ENCODE peak calls at places on chromosomes 13 and 19, in five cellular contexts. O is tibial nerve, Q is MCF 10A, N is A549, P is cardiac fibroblast. X is an unnamed sample.

GRCh38 chr13:48801255-48801654 is 147.5 kb downstream of the CYSLTR2 start:
- DNase-seq in P (no peak), Q (no peak), N (no peak), O (no peak), X (no peak)

GRCh38 chr19:54470991-54471782 is 1.9 kb downstream of the CDC42EP5 start:
- DNase-seq in O (peak), Q (no peak), P (no peak), N (no peak), X (no peak)

GRCh38 chr13:21050288-21051197 is 10.8 kb downstream of the LATS2 start:
- DNase-seq in O (no peak), P (no peak), N (no peak), Q (no peak), X (no peak)

GRCh38 chr19:13024958-13025653 is 29.8 kb downstream of the NFIX start:
- DNase-seq in N (no peak), O (no peak), Q (no peak), P (no peak), X (no peak)

GRCh38 chr19:38674388-38675133 is 27.1 kb downstream of the ACTN4 start:
- DNase-seq in N (no peak), O (no peak), P (no peak), Q (no peak), X (no peak)

GRCh38 chr13:73809561-73809960 is 324.6 kb downstream of the KLF12 start:
- DNase-seq in N (no peak), Q (peak), O (no peak), P (peak), X (no peak)

GRCh38 chr13:32735859-32736258 is 149.6 kb downstream of the PDS5B start:
- DNase-seq in N (no peak), P (no peak), O (no peak), Q (no peak), X (no peak)

GRCh38 chr13:55199132-55199531 is 1941.6 kb upstream of the PRR20A start:
- DNase-seq in P (no peak), N (no peak), O (no peak), Q (peak), X (peak)

GRCh38 chr19:32677657-32678056 is 2.0 kb downstream of the RGS9BP start:
- DNase-seq in O (no peak), P (peak), N (no peak), Q (no peak), X (no peak)

DNA sequence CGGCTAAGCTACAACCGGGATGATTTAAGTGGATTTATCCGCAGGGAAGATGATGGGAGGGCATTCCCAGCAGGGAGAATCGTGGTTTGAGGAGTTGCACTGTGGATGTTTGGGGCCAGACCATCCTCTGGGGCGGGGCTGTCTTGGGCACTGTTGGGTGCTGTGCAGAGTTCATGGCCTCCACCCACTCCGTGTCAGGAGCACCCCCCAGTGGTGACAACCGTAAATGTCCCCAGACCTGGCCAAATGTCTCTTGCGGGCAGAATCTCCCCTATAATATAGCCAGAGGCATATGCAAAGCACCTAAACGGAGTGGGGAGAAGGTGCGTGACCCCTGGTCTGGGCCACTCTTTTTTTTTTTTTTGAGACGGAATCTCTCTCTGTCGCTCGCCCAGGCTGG is 40.2 kb downstream of the SMIM24 start:
- DNase-seq in P (no peak), Q (peak), O (no peak), N (peak), X (no peak)
- TF ChIP-seq CTCF in P (peak), Q (peak), O (peak), N (peak), X (peak)

DNA sequence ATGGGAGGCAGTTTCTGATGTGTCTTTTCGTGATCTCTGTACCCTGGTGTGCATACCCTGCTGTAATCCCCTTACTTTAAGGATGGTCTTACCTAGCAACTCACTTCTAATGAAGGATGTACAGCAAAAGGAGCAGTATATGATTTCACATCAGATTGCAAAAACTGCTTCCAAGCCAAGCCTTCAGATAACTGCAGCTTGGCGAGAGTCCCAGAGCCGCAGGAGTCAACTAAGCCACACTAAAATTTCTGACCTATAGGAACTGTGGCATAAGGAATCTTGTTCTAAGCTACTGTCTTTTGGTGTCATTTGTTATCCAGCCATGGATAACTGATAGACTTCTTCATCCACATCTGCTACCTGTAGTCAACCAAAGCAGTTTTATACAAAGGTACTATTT is 496.7 kb downstream of the GPC6 start:
- DNase-seq in P (no peak), Q (peak), N (no peak), O (no peak), X (no peak)
- TF ChIP-seq CTCF in P (no peak), Q (no peak), N (no peak), O (no peak), X (no peak)

GRCh38 chr19:45149129-45149528 is 11.7 kb downstream of the NKPD1 start:
- DNase-seq in P (no peak), Q (no peak), O (no peak), N (no peak), X (no peak)

GRCh38 chr19:45146716-45147337 is 14.0 kb downstream of the NKPD1 start:
- DNase-seq in P (no peak), O (no peak), N (no peak), Q (no peak), X (no peak)

GRCh38 chr19:45150180-45150579 is 10.6 kb downstream of the NKPD1 start:
- DNase-seq in O (no peak), P (no peak), N (no peak), Q (no peak), X (no peak)

GRCh38 chr19:45146251-45146650 is 14.5 kb downstream of the NKPD1 start:
- DNase-seq in Q (no peak), N (no peak), O (no peak), P (no peak), X (no peak)

DNA sequence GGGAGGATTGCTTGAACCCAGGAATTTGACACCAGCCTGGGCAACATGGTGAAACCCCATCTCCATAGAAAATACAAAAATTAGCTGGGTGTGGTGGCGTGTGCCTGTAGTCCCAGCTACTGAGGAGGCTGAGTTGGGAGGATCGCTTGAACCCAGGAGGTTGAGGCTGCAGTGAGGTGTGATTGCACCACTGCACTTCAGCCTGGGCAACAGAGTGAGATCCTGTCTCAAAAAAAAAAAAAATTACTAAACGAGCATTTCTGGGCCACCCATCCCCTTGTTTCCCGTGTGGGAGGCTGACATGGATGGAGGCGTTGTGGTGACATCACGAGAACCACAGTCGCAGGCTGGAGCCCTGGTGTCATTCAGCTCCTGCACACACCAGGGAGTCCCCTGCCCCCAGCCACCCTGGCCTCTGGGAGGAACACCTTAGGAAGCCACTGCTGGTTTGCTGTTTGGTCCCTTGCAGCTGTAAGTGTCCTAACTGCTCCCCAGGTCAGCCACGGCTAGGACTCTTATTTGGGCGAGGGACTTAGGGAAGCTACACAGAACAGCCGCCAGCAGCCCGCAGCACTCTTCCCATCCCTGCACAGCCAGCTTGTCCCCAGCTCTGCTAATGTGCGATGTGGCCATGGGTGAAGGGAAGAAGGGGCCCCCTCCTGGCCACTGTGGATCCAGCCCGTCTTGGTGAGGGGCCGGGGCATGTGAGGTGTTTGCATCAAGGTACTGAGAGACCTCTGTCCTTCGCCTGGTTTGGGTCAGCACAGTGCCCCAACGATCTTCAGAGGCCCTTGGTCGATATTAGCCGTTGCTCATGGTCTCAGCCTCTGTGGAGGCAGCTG is 12.7 kb downstream of the NKPD1 start:
- DNase-seq in Q (no peak), P (no peak), O (no peak), N (no peak), X (no peak)
- TF ChIP-seq CTCF in Q (no peak), P (no peak), O (no peak), N (no peak), X (no peak)

GRCh38 chr19:34255546-34255945 is 1.2 kb downstream of the GARRE1 start:
- DNase-seq in O (no peak), P (no peak), N (no peak), Q (no peak), X (no peak)

GRCh38 chr19:34256835-34257558 is 2.6 kb downstream of the GARRE1 start:
- DNase-seq in Q (no peak), P (peak), N (no peak), O (no peak), X (no peak)

GRCh38 chr19:34254552-34255432 is at the start of gene GARRE1:
- DNase-seq in N (peak), P (peak), Q (no peak), O (peak), X (no peak)

GRCh38 chr19:34257559-34257924 is 3.2 kb downstream of the GARRE1 start:
- DNase-seq in P (no peak), N (no peak), Q (no peak), O (no peak), X (no peak)

DNA sequence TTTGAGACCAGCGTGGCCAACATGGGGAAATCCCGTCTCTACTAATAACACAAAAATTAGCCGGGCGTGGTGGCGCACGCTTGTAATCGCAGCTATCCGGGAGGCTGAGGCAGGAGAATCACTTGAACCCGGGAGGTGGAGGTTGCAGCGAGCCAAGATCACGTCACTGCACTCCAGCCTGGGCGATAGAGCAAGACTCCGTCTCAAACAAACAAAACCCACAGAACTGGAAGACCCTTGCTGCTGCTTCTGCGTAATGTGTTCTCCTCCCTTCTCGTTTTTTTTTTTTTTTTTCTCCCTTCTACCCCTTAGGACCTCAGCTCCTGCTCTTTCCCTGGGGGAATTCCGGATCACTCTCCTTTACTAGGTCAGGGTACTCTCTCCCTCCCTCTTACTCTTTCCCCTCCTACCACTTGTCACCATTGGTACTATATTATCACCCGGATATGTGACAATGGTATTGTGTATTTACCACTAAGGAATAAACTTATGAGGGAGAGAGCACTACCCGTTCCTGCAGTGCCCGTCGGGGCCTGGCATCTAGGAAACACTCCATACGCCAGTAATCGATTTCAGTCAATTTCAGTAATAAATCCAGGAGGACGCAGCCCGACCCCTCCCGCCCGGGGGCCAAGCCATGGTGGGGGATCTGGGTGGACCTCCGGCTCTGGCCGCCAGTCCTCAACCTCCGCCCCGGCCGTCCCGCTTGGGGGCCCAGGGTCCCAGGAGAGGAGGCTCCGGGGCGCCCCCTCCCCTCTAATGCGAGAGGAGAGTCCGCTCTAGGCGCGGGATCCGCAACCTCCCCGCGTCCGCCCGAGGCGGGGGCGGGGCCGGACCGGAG is 423 bp upstream of the GARRE1 start:
- DNase-seq in Q (peak), O (no peak), N (no peak), P (no peak), X (no peak)
- TF ChIP-seq CTCF in Q (no peak), O (no peak), N (no peak), P (no peak), X (peak)

GRCh38 chr13:27481766-27482165 is 31.4 kb upstream of the MTIF3 start:
- DNase-seq in N (peak), O (no peak), Q (peak), P (peak), X (peak)
- TF ChIP-seq CTCF in N (no peak), O (peak), Q (peak), P (peak), X (peak)

GRCh38 chr19:42254850-42255765 is at the start of gene ERF:
- DNase-seq in N (peak), O (peak), Q (peak), P (peak), X (no peak)

GRCh38 chr19:42255766-42256750 is 1.1 kb upstream of the ERF start:
- DNase-seq in Q (peak), O (no peak), P (peak), N (peak), X (no peak)

GRCh38 chr19:42253245-42254082 is 1.5 kb downstream of the ERF start:
- DNase-seq in P (peak), Q (peak), O (no peak), N (peak), X (no peak)

GRCh38 chr19:42252365-42253244 is 2.3 kb downstream of the ERF start:
- DNase-seq in O (peak), N (peak), P (peak), Q (no peak), X (no peak)

GRCh38 chr19:42254083-42254849 is 662 bp downstream of the ERF start:
- DNase-seq in P (peak), N (peak), O (peak), Q (peak), X (no peak)
- TF ChIP-seq CTCF in P (no peak), N (no peak), O (no peak), Q (no peak), X (no peak)

DNA sequence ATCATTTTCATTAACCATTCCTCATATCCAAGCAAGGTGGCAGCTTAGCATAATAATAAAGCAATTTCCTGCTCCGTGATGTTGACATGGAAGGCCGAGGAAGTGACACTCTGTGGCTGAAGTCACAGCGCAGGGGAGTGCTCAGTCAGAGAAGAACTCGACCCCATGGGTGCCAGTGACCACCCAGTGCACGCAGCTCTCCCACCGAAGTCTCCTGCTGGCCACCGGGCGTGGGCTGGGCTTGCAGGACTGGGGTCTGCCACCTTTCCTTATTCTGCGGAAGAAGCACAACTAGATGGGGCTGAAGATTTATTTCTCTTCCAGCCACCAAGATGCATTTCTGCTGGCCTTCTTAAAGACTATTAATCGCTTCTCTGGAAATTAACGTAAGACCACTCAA is 132.1 kb upstream of the SPACA7 start:
- DNase-seq in N (no peak), O (no peak), Q (no peak), P (no peak), X (no peak)
- TF ChIP-seq CTCF in N (no peak), O (no peak), Q (no peak), P (no peak), X (no peak)

GRCh38 chr19:4636151-4636717 is 3.1 kb upstream of the TNFAIP8L1 start:
- DNase-seq in Q (peak), P (peak), N (peak), O (peak), X (no peak)
- TF ChIP-seq CTCF in Q (peak), P (peak), N (peak), O (peak), X (peak)